ENCODE peak calls at places on chromosomes 12 and 14, in seven cellular contexts. T is SJCRH30, N is endodermal cell, I is transverse colon, B is sigmoid colon, U is PC-3, X is mesendoderm. S is an unnamed sample.

GRCh38 chr12:30599631-30600030 is 96.0 kb downstream of the IPO8 start:
- DNase-seq in T (peak), N (no peak), I (no peak), B (no peak), U (peak), X (no peak), S (no peak)

GRCh38 chr12:88127855-88128254 is 14.0 kb downstream of the CEP290 start:
- DNase-seq in T (no peak), N (no peak), I (no peak), B (no peak), U (no peak), X (no peak), S (no peak)

GRCh38 chr12:51868821-51869489 is 18.9 kb upstream of the ANKRD33 start:
- DNase-seq in T (no peak), N (peak), I (no peak), B (no peak), U (no peak), X (no peak), S (no peak)

GRCh38 chr12:54147186-54147585 is 41.6 kb downstream of the SMUG1 start:
- DNase-seq in T (no peak), N (no peak), I (no peak), B (no peak), U (no peak), X (no peak), S (no peak)

GRCh38 chr12:121793501-121793835 is at the start of gene RHOF:
- DNase-seq in T (no peak), N (no peak), I (peak), B (no peak), U (peak), X (no peak), S (no peak)

GRCh38 chr12:98737327-98737722 is 92.2 kb downstream of the APAF1 start:
- DNase-seq in T (no peak), N (no peak), I (no peak), B (no peak), U (no peak), X (no peak), S (no peak)

GRCh38 chr12:31970199-31970598 is 11.0 kb downstream of the RESF1 start:
- DNase-seq in T (no peak), N (no peak), I (no peak), B (no peak), U (no peak), X (no peak), S (no peak)

GRCh38 chr14:85443001-85443400 is 86.9 kb upstream of the FLRT2 start:
- DNase-seq in T (no peak), N (no peak), I (no peak), B (no peak), U (peak), X (no peak), S (no peak)

GRCh38 chr12:64560395-64561301 is 49.6 kb upstream of the RASSF3 start:
- DNase-seq in T (peak), N (peak), I (no peak), B (peak), U (peak), X (no peak), S (peak)

GRCh38 chr14:70096866-70097265 is 91.9 kb downstream of the SLC8A3 start:
- DNase-seq in T (peak), N (peak), I (no peak), B (no peak), U (peak), X (peak), S (peak)

GRCh38 chr12:27555928-27556778 is 32.1 kb downstream of the PPFIBP1 start:
- DNase-seq in T (no peak), N (no peak), I (no peak), B (no peak), U (no peak), X (no peak), S (no peak)

GRCh38 chr14:88323520-88324199 is 591 bp upstream of the KCNK10 start:
- DNase-seq in T (peak), N (peak), I (no peak), B (no peak), U (no peak), X (peak), S (peak)

GRCh38 chr12:111597731-111598636 is 1.1 kb downstream of the ATXN2 start:
- DNase-seq in T (peak), N (peak), I (peak), B (peak), U (peak), X (peak), S (peak)

GRCh38 chr12:105343836-105344235 is 13.3 kb downstream of the C12orf75 start:
- DNase-seq in T (no peak), N (no peak), I (no peak), B (no peak), U (no peak), X (no peak), S (no peak)

GRCh38 chr12:61071015-61071414 is 1189.2 kb upstream of the USP15 start:
- DNase-seq in T (no peak), N (no peak), I (no peak), B (no peak), U (no peak), X (no peak), S (no peak)
- H3K4me3 ChIP-seq in T (no peak), N (no peak), I (no peak), B (no peak), U (no peak), X (no peak), S (no peak)

GRCh38 chr14:103232831-103233319 is 101.2 kb upstream of the EIF5 start:
- DNase-seq in T (peak), N (no peak), I (no peak), B (no peak), U (no peak), X (no peak), S (no peak)

GRCh38 chr14:103230658-103231334 is 103.2 kb upstream of the EIF5 start:
- DNase-seq in T (no peak), N (no peak), I (no peak), B (no peak), U (no peak), X (no peak), S (no peak)

GRCh38 chr14:103231376-103232019 is 102.5 kb upstream of the EIF5 start:
- DNase-seq in T (no peak), N (no peak), I (no peak), B (no peak), U (no peak), X (no peak), S (no peak)

GRCh38 chr14:103232338-103232808 is 101.7 kb upstream of the EIF5 start:
- DNase-seq in T (no peak), N (peak), I (peak), B (no peak), U (no peak), X (no peak), S (no peak)

GRCh38 chr14:103233328-103233727 is 100.7 kb upstream of the EIF5 start:
- DNase-seq in T (no peak), N (no peak), I (no peak), B (no peak), U (no peak), X (no peak), S (no peak)
- H3K4me3 ChIP-seq in T (no peak), N (no peak), I (no peak), B (no peak), U (no peak), X (no peak), S (no peak)

GRCh38 chr12:82745062-82745461 is 58.4 kb downstream of the TMTC2 start:
- DNase-seq in T (no peak), N (no peak), I (no peak), B (no peak), U (no peak), X (peak), S (no peak)
- H3K4me3 ChIP-seq in T (no peak), N (peak), I (no peak), B (no peak), U (no peak), X (no peak), S (no peak)

DNA sequence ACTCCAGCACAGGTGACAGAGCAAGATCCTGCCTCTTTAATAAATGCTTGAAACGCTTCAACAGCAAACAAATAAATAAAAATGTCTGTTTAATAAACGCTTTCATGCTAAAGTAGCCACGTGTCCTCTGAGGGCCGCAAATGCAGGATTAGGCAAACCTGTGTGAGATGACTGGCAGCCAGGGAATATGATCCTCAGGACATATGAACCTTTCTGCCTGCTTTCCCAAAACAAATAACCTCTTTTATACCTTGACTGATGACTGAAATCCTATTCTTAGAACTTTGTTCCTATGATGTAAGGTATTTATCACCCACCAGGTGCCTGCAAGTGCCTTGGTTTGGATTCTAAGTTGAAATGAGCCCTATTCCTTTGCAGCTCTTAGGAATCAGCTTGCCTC is 14.5 kb upstream of the FLVCR2 start:
- DNase-seq in T (no peak), N (no peak), I (no peak), B (no peak), U (peak), X (no peak), S (no peak)
- H3K4me3 ChIP-seq in T (no peak), N (no peak), I (no peak), B (no peak), U (no peak), X (no peak), S (no peak)

GRCh38 chr14:72061718-72062117 is 129.5 kb downstream of the RGS6 start:
- DNase-seq in T (no peak), N (no peak), I (no peak), B (no peak), U (no peak), X (no peak), S (no peak)
- H3K4me3 ChIP-seq in T (no peak), N (no peak), I (no peak), B (no peak), U (no peak), X (no peak), S (no peak)

GRCh38 chr14:106201376-106201775 is 675.0 kb downstream of the TMEM121 start:
- DNase-seq in T (no peak), N (no peak), I (no peak), B (no peak), U (peak), X (no peak), S (no peak)

GRCh38 chr14:106203438-106203837 is 677.1 kb downstream of the TMEM121 start:
- DNase-seq in T (no peak), N (no peak), I (no peak), B (no peak), U (no peak), X (no peak), S (no peak)

GRCh38 chr14:106204063-106204462 is 677.7 kb downstream of the TMEM121 start:
- DNase-seq in T (no peak), N (no peak), I (no peak), B (no peak), U (no peak), X (no peak), S (no peak)

GRCh38 chr14:106200539-106201310 is 674.3 kb downstream of the TMEM121 start:
- DNase-seq in T (no peak), N (no peak), I (no peak), B (no peak), U (no peak), X (no peak), S (no peak)
- H3K4me3 ChIP-seq in T (no peak), N (no peak), I (no peak), B (no peak), U (no peak), X (no peak), S (no peak)

GRCh38 chr12:22935090-22935489 is 310.1 kb downstream of the ETNK1 start:
- DNase-seq in T (peak), N (peak), I (no peak), B (no peak), U (no peak), X (peak), S (no peak)
- H3K4me3 ChIP-seq in T (peak), N (no peak), I (no peak), B (no peak), U (no peak), X (no peak), S (no peak)

DNA sequence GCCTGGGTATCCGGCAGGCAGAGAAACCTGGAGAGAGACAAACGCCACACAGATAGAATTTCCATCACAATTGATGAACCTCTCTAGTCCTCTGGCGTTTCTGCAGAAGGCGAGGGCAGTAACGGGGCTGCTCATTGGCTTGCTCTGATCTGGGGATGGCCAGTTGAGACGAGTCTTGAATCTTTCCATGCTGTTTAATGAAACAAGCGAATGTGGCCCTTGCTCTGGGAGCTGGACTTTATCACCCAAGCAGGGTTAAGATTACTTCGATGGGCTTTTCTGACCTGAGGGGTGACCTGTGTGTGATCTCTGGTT is 42.4 kb upstream of the CLMN start:
- DNase-seq in T (no peak), N (peak), I (no peak), B (no peak), U (no peak), X (peak), S (no peak)
- H3K4me3 ChIP-seq in T (no peak), N (peak), I (no peak), B (no peak), U (peak), X (no peak), S (no peak)

GRCh38 chr12:114405449-114406271 is at the start of gene TBX5:
- DNase-seq in T (no peak), N (peak), I (no peak), B (no peak), U (no peak), X (peak), S (peak)
- H3K4me3 ChIP-seq in T (no peak), N (no peak), I (no peak), B (no peak), U (no peak), X (no peak), S (peak)

GRCh38 chr14:91202234-91202974 is 42.1 kb downstream of the GPR68 start:
- DNase-seq in T (no peak), N (no peak), I (no peak), B (peak), U (peak), X (no peak), S (no peak)

GRCh38 chr14:91207008-91207407 is 37.5 kb downstream of the GPR68 start:
- DNase-seq in T (no peak), N (no peak), I (no peak), B (no peak), U (no peak), X (peak), S (no peak)

GRCh38 chr14:91205449-91205848 is 39.1 kb downstream of the GPR68 start:
- DNase-seq in T (no peak), N (no peak), I (no peak), B (peak), U (no peak), X (no peak), S (no peak)

GRCh38 chr14:91204657-91205056 is 39.8 kb downstream of the GPR68 start:
- DNase-seq in T (no peak), N (no peak), I (no peak), B (peak), U (no peak), X (no peak), S (no peak)
- H3K4me3 ChIP-seq in T (no peak), N (no peak), I (no peak), B (no peak), U (no peak), X (no peak), S (no peak)

S was measured in cardiac muscle cell.